ENCODE peak calls at places on chromosomes 6 and 20, in ten cellular contexts. D, E, I, Q, G, W, M, Z, N and B are unnamed samples. For H3K9me3 and H3K4me1, the result is how much of the 10 kb centered on the place peaks cover.

GRCh38 chr6:69349776-69350175 is 447.0 kb downstream of the LMBRD1 start:
- DNase-seq in W (no peak), M (no peak), G (no peak), Z (no peak), E (no peak), Q (no peak), I (no peak), D (no peak), N (no peak), B (no peak)

GRCh38 chr20:19317240-19318069 is 105.0 kb downstream of the SLC24A3 start:
- DNase-seq in Z (no peak), W (no peak), M (no peak), I (no peak), D (no peak), E (no peak), G (no peak), N (no peak), Q (no peak), B (no peak)

GRCh38 chr6:98832282-98833100 is 1.9 kb upstream of the POU3F2 start:
- DNase-seq in I (no peak), W (no peak), Q (no peak), N (no peak), D (peak), E (no peak), M (no peak), G (no peak), Z (no peak), B (no peak)

GRCh38 chr6:6466967-6467761 is 121.4 kb upstream of the LY86 start:
- DNase-seq in D (no peak), Z (peak), Q (no peak), E (no peak), W (no peak), M (no peak), G (no peak), I (no peak), N (no peak), B (no peak)

GRCh38 chr6:166058064-166058739 is 109.4 kb downstream of the TBXT start:
- DNase-seq in N (no peak), W (no peak), Z (no peak), D (peak), M (no peak), Q (no peak), E (no peak), I (no peak), G (no peak), B (no peak)

GRCh38 chr6:33161354-33162320 is 30.6 kb downstream of the COL11A2 start:
- DNase-seq in G (peak), D (peak), N (peak), I (peak), Q (peak), M (no peak), E (peak), W (peak), Z (peak), B (peak)

GRCh38 chr20:49948809-49949507 is 12.8 kb downstream of the RNF114 start:
- DNase-seq in D (peak), I (no peak), W (no peak), E (no peak), M (no peak), G (peak), Q (no peak), Z (no peak), N (no peak), B (no peak)

GRCh38 chr6:145349950-145350510 is 385.3 kb downstream of the EPM2A start:
- DNase-seq in N (no peak), Z (no peak), D (no peak), I (no peak), Q (no peak), M (no peak), G (no peak), W (no peak), E (no peak), B (no peak)

GRCh38 chr20:58239216-58239615 is 10.8 kb upstream of the ANKRD60 start:
- DNase-seq in Q (no peak), Z (no peak), E (no peak), I (no peak), M (no peak), W (no peak), N (no peak), D (no peak), G (no peak), B (no peak)

GRCh38 chr20:34570859-34571306 is 12.4 kb downstream of the MAP1LC3A start:
- DNase-seq in I (no peak), M (no peak), W (no peak), D (peak), Q (no peak), E (no peak), N (no peak), Z (no peak), G (no peak), B (no peak)

GRCh38 chr6:142696689-142697088 is 248.3 kb downstream of the HIVEP2 start:
- DNase-seq in G (no peak), E (no peak), N (no peak), M (no peak), W (peak), Z (peak), D (no peak), I (peak), Q (no peak), B (no peak)

GRCh38 chr6:94478178-94479140 is 1059.1 kb upstream of the EPHA7 start:
- DNase-seq in I (no peak), G (no peak), W (no peak), E (no peak), Q (no peak), Z (no peak), N (no peak), D (no peak), M (no peak), B (no peak)

GRCh38 chr20:24560571-24561485 is 91.4 kb downstream of the SYNDIG1 start:
- DNase-seq in W (no peak), M (no peak), Z (no peak), D (no peak), I (no peak), Q (no peak), G (no peak), E (no peak), N (no peak), B (no peak)

GRCh38 chr6:56529594-56530191 is 113.0 kb downstream of the DST start:
- DNase-seq in I (no peak), D (no peak), E (no peak), W (no peak), G (no peak), Q (no peak), M (no peak), N (no peak), Z (no peak), B (no peak)

GRCh38 chr6:157240059-157240959 is 83.0 kb downstream of the TMEM242 start:
- DNase-seq in M (no peak), Q (no peak), W (peak), G (no peak), E (no peak), N (peak), Z (no peak), I (peak), D (peak), B (no peak)

GRCh38 chr20:47456952-47457724 is 44.5 kb upstream of the NCOA3 start:
- DNase-seq in Z (no peak), M (no peak), G (no peak), D (peak), W (no peak), N (peak), E (no peak), I (no peak), Q (peak), B (no peak)

GRCh38 chr20:46959081-46959692 is 64.5 kb downstream of the EYA2 start:
- DNase-seq in M (no peak), Q (peak), G (peak), Z (no peak), W (no peak), N (no peak), D (peak), E (no peak), I (no peak), B (no peak)

GRCh38 chr20:43949741-43950618 is 35.3 kb downstream of the TOX2 start:
- DNase-seq in M (peak), W (no peak), I (peak), N (peak), Z (no peak), D (peak), G (no peak), Q (no peak), E (peak), B (no peak)

GRCh38 chr6:111423960-111424846 is 58.8 kb downstream of the REV3L start:
- DNase-seq in I (no peak), G (no peak), D (peak), M (no peak), Q (no peak), N (no peak), W (no peak), E (no peak), Z (no peak), B (no peak)

GRCh38 chr20:50286609-50287008 is 96.0 kb downstream of the CEBPB start:
- DNase-seq in E (no peak), Q (peak), N (no peak), Z (peak), G (peak), D (peak), I (peak), W (no peak), M (no peak), B (no peak)

GRCh38 chr6:111714403-111715270 is 109.0 kb upstream of the TRAF3IP2 start:
- DNase-seq in Q (no peak), I (no peak), Z (no peak), W (no peak), N (peak), E (no peak), M (no peak), G (no peak), D (no peak), B (no peak)

GRCh38 chr20:49343246-49343645 is 65.4 kb upstream of the ZNFX1 start:
- DNase-seq in Q (no peak), I (no peak), D (no peak), W (no peak), E (no peak), N (no peak), G (no peak), M (no peak), Z (no peak), B (no peak)

GRCh38 chr6:152313542-152314482 is 323.4 kb downstream of the SYNE1 start:
- DNase-seq in I (no peak), Z (no peak), Q (no peak), E (no peak), G (no peak), M (no peak), W (no peak), N (no peak), D (peak), B (no peak)

GRCh38 chr6:24840187-24840586 is 41.5 kb upstream of the ARMH2 start:
- DNase-seq in Z (peak), Q (no peak), I (no peak), W (no peak), M (no peak), N (no peak), G (no peak), E (no peak), D (no peak), B (no peak)

GRCh38 chr20:50165687-50166554 is 12.4 kb upstream of the PEDS1 start:
- DNase-seq in E (peak), Z (peak), W (peak), G (peak), D (peak), Q (peak), I (peak), M (peak), N (peak), B (peak)

GRCh38 chr6:22003219-22003779 is 293.5 kb downstream of the PRL start:
- DNase-seq in I (no peak), Z (no peak), Q (no peak), D (no peak), M (no peak), G (no peak), W (no peak), N (no peak), E (no peak), B (no peak)

GRCh38 chr6:6932341-6932740 is 175.4 kb upstream of the RREB1 start:
- DNase-seq in N (no peak), E (no peak), G (no peak), W (no peak), I (no peak), Z (no peak), D (no peak), Q (no peak), M (no peak), B (no peak)

GRCh38 chr6:2665169-2666070 is 85.3 kb downstream of the MYLK4 start:
- DNase-seq in I (no peak), E (no peak), Q (no peak), Z (no peak), G (no peak), N (no peak), M (no peak), W (no peak), D (peak), B (no peak)

GRCh38 chr6:110633731-110634130 is 157.3 kb upstream of the SLC22A16 start:
- DNase-seq in I (no peak), Z (no peak), G (no peak), W (no peak), E (no peak), N (no peak), D (no peak), M (no peak), Q (no peak), B (no peak)

GRCh38 chr6:82458147-82458546 is 94.5 kb downstream of the TPBG start:
- DNase-seq in Z (no peak), N (no peak), I (no peak), W (no peak), Q (no peak), M (no peak), G (no peak), D (no peak), E (no peak), B (no peak)
- H3K9me3 ChIP-seq in Z (under half), N (under half), I (under half), W (under half), Q (under half), M (under half), G (under half), D (under half), E (under half), B (under half)

GRCh38 chr6:4899249-4899648 is 104.6 kb downstream of the RPP40 start:
- DNase-seq in N (no peak), M (no peak), Q (no peak), W (no peak), Z (no peak), E (no peak), G (no peak), D (no peak), I (no peak), B (no peak)
- H3K4me1 ChIP-seq in N (under half), M (under half), Q (under half), W (under half), Z (under half), E (under half), G (under half), D (under half), I (under half), B (under half)

GRCh38 chr6:168992696-168993185 is 260.9 kb downstream of the THBS2 start:
- DNase-seq in W (no peak), I (no peak), M (no peak), E (no peak), N (no peak), G (no peak), D (no peak), Q (no peak), Z (no peak), B (no peak)

GRCh38 chr6:168988801-168989200 is 264.8 kb downstream of the THBS2 start:
- DNase-seq in M (no peak), Q (no peak), Z (no peak), W (no peak), I (peak), N (no peak), G (no peak), E (no peak), D (peak), B (no peak)

GRCh38 chr6:168994966-168995365 is 258.7 kb downstream of the THBS2 start:
- DNase-seq in E (no peak), Q (no peak), Z (no peak), D (no peak), N (no peak), G (no peak), W (no peak), I (no peak), M (no peak), B (no peak)

GRCh38 chr6:168988280-168988679 is 265.4 kb downstream of the THBS2 start:
- DNase-seq in Q (no peak), W (no peak), I (no peak), Z (no peak), M (no peak), N (no peak), G (no peak), D (no peak), E (no peak), B (no peak)

GRCh38 chr6:168990352-168990751 is 263.3 kb downstream of the THBS2 start:
- DNase-seq in E (no peak), Z (no peak), M (no peak), W (no peak), I (no peak), G (no peak), Q (no peak), D (no peak), N (no peak), B (no peak)
- H3K9me3 ChIP-seq in E (under half), Z (under half), M (under half), W (under half), I (under half), G (under half), Q (under half), D (under half), N (under half), B (under half)

DNA sequence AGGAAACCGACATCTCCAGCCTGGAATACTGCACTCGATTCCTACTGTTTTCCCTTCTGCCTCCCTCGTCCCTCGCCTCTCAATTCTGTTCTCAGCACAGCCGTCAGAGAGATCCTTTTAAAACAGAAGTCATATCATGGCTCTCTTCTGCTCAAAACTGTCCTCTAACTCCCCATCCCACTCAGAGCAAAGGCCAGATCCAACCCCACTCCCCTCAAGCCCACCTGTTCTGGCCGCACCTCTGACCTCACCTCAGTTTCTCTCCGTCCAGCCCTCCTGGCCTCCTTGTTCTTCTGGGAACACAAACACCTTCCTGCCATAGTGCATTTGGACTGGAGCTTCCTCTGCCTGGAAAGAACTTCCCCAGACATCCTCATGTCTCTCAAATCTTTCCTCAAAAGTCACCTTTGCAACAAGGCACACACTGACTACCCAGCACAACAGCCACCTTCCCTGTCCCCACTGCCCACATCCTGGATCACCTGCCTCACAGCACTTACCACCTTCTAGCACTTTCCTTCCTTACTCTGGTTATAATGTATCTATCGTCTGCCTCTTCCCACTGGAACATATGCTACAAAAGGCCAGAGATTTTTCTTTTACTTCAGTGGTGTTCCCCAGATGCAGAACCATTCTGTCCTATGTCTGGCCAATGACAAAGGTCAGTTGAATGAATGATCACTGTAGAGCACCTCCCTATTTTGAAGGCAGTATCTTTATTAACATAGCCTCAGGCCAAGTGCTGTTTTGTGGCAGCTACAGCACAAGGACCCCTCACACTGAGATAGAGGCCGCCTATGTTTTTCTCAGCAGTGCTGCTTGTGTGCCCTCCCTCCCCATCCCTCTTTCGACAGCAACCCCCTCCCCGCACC is 4.2 kb downstream of the HLA-B start:
- DNase-seq in N (peak), Q (no peak), Z (no peak), W (no peak), G (no peak), M (no peak), D (no peak), I (no peak), E (peak), B (no peak)
- H3K4me1 ChIP-seq in N (under half), Q (under half), Z (under half), W (under half), G (under half), M (under half), D (under half), I (under half), E (under half), B (under half)

DNA sequence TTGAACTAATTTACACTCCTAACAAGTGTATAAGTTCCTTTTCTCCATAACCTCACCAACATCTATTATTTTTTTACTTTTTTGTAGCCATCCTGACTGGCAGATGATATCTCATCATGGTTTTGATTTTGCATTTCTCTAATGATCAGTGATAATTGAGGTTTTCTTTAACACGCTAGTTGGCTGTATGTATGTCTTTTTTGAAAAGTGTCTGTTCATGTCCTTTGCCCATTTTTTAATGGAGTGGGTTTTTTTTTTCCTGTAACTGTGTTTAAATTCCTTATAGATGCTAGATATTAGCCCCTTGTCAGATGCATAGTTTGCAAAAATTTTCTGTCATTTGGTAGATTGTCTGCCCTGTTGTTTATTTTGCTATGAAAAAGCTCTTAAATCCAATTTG is 39.6 kb upstream of the TRIM39 start:
- DNase-seq in Q (no peak), Z (no peak), G (no peak), D (no peak), M (no peak), I (no peak), W (no peak), N (no peak), E (no peak), B (no peak)
- H3K9me3 ChIP-seq in Q (half or more), Z (under half), G (under half), D (under half), M (half or more), I (under half), W (under half), N (half or more), E (under half), B (under half)

GRCh38 chr20:62550087-62550565 is 74.3 kb upstream of the GATA5 start:
- DNase-seq in M (no peak), W (no peak), N (no peak), Z (peak), D (no peak), E (no peak), I (peak), G (no peak), Q (no peak), B (no peak)

GRCh38 chr20:62547364-62547763 is 71.6 kb upstream of the GATA5 start:
- DNase-seq in E (no peak), Q (no peak), N (no peak), Z (no peak), D (no peak), G (no peak), W (no peak), M (no peak), I (no peak), B (no peak)

GRCh38 chr20:62549499-62550086 is 73.8 kb upstream of the GATA5 start:
- DNase-seq in D (no peak), I (no peak), W (no peak), E (no peak), M (no peak), G (no peak), N (no peak), Z (no peak), Q (no peak), B (no peak)

GRCh38 chr20:62549029-62549428 is 73.2 kb upstream of the GATA5 start:
- DNase-seq in W (no peak), M (no peak), G (no peak), Q (no peak), N (no peak), Z (no peak), D (no peak), E (no peak), I (no peak), B (no peak)

GRCh38 chr20:62548483-62548882 is 72.7 kb upstream of the GATA5 start:
- DNase-seq in G (no peak), Q (no peak), I (no peak), N (no peak), M (no peak), W (no peak), Z (no peak), E (no peak), D (no peak), B (no peak)
- H3K4me1 ChIP-seq in G (under half), Q (under half), I (under half), N (under half), M (under half), W (under half), Z (under half), E (under half), D (under half), B (under half)

DNA sequence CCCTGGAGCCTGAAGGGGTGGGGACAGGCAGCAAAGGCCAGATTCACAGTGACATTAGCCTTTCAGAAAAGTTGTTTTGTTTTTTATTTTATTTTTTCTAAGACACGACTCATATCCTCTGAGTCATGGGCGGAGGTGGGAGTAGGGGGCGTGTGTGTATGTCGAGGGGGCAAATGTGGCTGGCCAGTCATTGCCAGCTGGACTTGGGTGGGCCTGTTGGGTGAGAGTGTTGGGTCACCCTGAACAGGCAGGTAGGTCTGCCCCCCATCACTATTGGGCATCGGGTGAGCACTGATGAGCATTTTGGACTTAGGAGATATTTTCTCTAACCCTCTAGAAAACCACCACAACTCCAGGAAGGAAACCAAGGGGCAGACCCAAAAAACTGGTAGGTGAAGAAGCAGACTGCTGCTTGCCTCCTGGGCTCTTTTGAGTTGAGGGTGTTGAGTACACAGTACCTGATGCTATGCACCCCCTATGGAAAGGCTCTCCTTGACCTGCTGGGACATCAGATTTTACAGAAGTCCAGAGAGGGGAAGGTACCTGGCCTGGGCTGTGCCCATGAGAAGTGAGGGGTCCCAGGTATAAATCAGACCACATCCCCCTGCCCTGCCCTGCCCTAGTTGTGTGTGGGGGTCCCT is 5.6 kb downstream of the SMIM29 start:
- DNase-seq in W (peak), M (no peak), Q (no peak), D (no peak), Z (no peak), N (no peak), E (no peak), I (no peak), G (peak), B (no peak)
- H3K9me3 ChIP-seq in W (under half), M (under half), Q (under half), D (under half), Z (under half), N (under half), E (under half), I (under half), G (under half), B (under half)